ENCODE peak calls at places on chromosomes 7 and 10, in six cellular contexts. One of them, this sample, is unnamed.

GRCh38 chr10:98646998-98647917 is 200.5 kb upstream of the HPS1 start:
- DNase-seq in T-helper 1 cell: no peak
- DNase-seq in activated T-helper 9 cell treated with anti-CD3 and anti-CD28 coated beads, Interleukin-2, amount 50 U/mL, for 16 hours: no peak
- DNase-seq in AG08396: no peak
- DNase-seq in heart right ventricle: no peak
- DNase-seq in CD4-positive, CD25-positive, alpha-beta regulatory T cell: no peak
- DNase-seq in this sample: no peak

GRCh38 chr7:41955475-41956243 is 252.8 kb upstream of the INHBA start:
- DNase-seq in T-helper 1 cell: no peak
- DNase-seq in activated T-helper 9 cell treated with anti-CD3 and anti-CD28 coated beads, Interleukin-2, amount 50 U/mL, for 16 hours: no peak
- DNase-seq in AG08396: peak
- DNase-seq in heart right ventricle: peak
- DNase-seq in CD4-positive, CD25-positive, alpha-beta regulatory T cell: no peak
- DNase-seq in this sample: peak

GRCh38 chr10:84452006-84452405 is 123.6 kb downstream of the CCSER2 start:
- DNase-seq in T-helper 1 cell: no peak
- DNase-seq in activated T-helper 9 cell treated with anti-CD3 and anti-CD28 coated beads, Interleukin-2, amount 50 U/mL, for 16 hours: no peak
- DNase-seq in AG08396: peak
- DNase-seq in heart right ventricle: no peak
- DNase-seq in CD4-positive, CD25-positive, alpha-beta regulatory T cell: no peak
- DNase-seq in this sample: no peak

GRCh38 chr10:490891-491571 is 198.4 kb downstream of the DIP2C start:
- DNase-seq in T-helper 1 cell: no peak
- DNase-seq in activated T-helper 9 cell treated with anti-CD3 and anti-CD28 coated beads, Interleukin-2, amount 50 U/mL, for 16 hours: no peak
- DNase-seq in AG08396: peak
- DNase-seq in heart right ventricle: peak
- DNase-seq in CD4-positive, CD25-positive, alpha-beta regulatory T cell: no peak
- DNase-seq in this sample: no peak

GRCh38 chr10:98264378-98265065 is 3.5 kb downstream of the LOXL4 start:
- DNase-seq in T-helper 1 cell: no peak
- DNase-seq in activated T-helper 9 cell treated with anti-CD3 and anti-CD28 coated beads, Interleukin-2, amount 50 U/mL, for 16 hours: no peak
- DNase-seq in AG08396: no peak
- DNase-seq in heart right ventricle: no peak
- DNase-seq in CD4-positive, CD25-positive, alpha-beta regulatory T cell: no peak
- DNase-seq in this sample: no peak

GRCh38 chr7:36986429-36987362 is 262.4 kb upstream of the AOAH start:
- DNase-seq in T-helper 1 cell: peak
- DNase-seq in activated T-helper 9 cell treated with anti-CD3 and anti-CD28 coated beads, Interleukin-2, amount 50 U/mL, for 16 hours: peak
- DNase-seq in AG08396: peak
- DNase-seq in heart right ventricle: peak
- DNase-seq in CD4-positive, CD25-positive, alpha-beta regulatory T cell: peak
- DNase-seq in this sample: no peak

GRCh38 chr7:87474533-87475358 is 734 bp downstream of the ABCB4 start:
- DNase-seq in T-helper 1 cell: no peak
- DNase-seq in activated T-helper 9 cell treated with anti-CD3 and anti-CD28 coated beads, Interleukin-2, amount 50 U/mL, for 16 hours: no peak
- DNase-seq in AG08396: no peak
- DNase-seq in heart right ventricle: peak
- DNase-seq in CD4-positive, CD25-positive, alpha-beta regulatory T cell: no peak
- DNase-seq in this sample: no peak

GRCh38 chr7:156816943-156817572 is 75.9 kb downstream of the LMBR1 start:
- DNase-seq in T-helper 1 cell: no peak
- DNase-seq in activated T-helper 9 cell treated with anti-CD3 and anti-CD28 coated beads, Interleukin-2, amount 50 U/mL, for 16 hours: no peak
- DNase-seq in AG08396: peak
- DNase-seq in heart right ventricle: no peak
- DNase-seq in CD4-positive, CD25-positive, alpha-beta regulatory T cell: no peak
- DNase-seq in this sample: no peak

GRCh38 chr7:1666251-1666778 is 3.8 kb upstream of the ELFN1 start:
- DNase-seq in T-helper 1 cell: no peak
- DNase-seq in activated T-helper 9 cell treated with anti-CD3 and anti-CD28 coated beads, Interleukin-2, amount 50 U/mL, for 16 hours: no peak
- DNase-seq in AG08396: peak
- DNase-seq in heart right ventricle: no peak
- DNase-seq in CD4-positive, CD25-positive, alpha-beta regulatory T cell: no peak
- DNase-seq in this sample: no peak

GRCh38 chr10:119896061-119896655 is 3.6 kb downstream of the SEC23IP start:
- DNase-seq in T-helper 1 cell: no peak
- DNase-seq in activated T-helper 9 cell treated with anti-CD3 and anti-CD28 coated beads, Interleukin-2, amount 50 U/mL, for 16 hours: no peak
- DNase-seq in AG08396: peak
- DNase-seq in heart right ventricle: no peak
- DNase-seq in CD4-positive, CD25-positive, alpha-beta regulatory T cell: no peak
- DNase-seq in this sample: no peak

GRCh38 chr7:16721541-16721940 is 32.0 kb upstream of the TSPAN13 start:
- DNase-seq in T-helper 1 cell: no peak
- DNase-seq in activated T-helper 9 cell treated with anti-CD3 and anti-CD28 coated beads, Interleukin-2, amount 50 U/mL, for 16 hours: no peak
- DNase-seq in AG08396: no peak
- DNase-seq in heart right ventricle: no peak
- DNase-seq in CD4-positive, CD25-positive, alpha-beta regulatory T cell: no peak
- DNase-seq in this sample: no peak